ENCODE peak calls at places on chromosomes 1 and 21, in seven cellular contexts. V, H, P, J, X, B and S are unnamed samples.

GRCh38 chr1:50333595-50333974 is 89.7 kb downstream of the DMRTA2 start:
- DNase-seq in V (peak; percentile 14), H (peak; percentile 84), P (peak; percentile 69), J (peak; percentile 54), X (peak; percentile 9), B (no peak), S (peak; percentile 54)

GRCh38 chr1:153805042-153805745 is 30.0 kb downstream of the SLC27A3 start:
- DNase-seq in V (no peak), H (no peak), P (peak; percentile 96), J (no peak), X (peak; percentile 50), B (peak; percentile 89), S (peak; percentile 34)

GRCh38 chr1:38958967-38959366 is 17.3 kb upstream of the RHBDL2 start:
- DNase-seq in V (no peak), H (no peak), P (peak; percentile 39), J (no peak), X (no peak), B (no peak), S (no peak)

GRCh38 chr21:36487641-36488307 is 7.9 kb upstream of the CLDN14 start:
- DNase-seq in V (no peak), H (no peak), P (no peak), J (peak; percentile 38), X (no peak), B (no peak), S (no peak)

GRCh38 chr1:186175588-186175987 is 199.5 kb downstream of the TPR start:
- DNase-seq in V (no peak), H (peak; percentile 41), P (peak; percentile 48), J (no peak), X (no peak), B (no peak), S (peak; percentile 24)

GRCh38 chr1:3504823-3505155 is 50.3 kb downstream of the ARHGEF16 start:
- DNase-seq in V (no peak), H (no peak), P (no peak), J (no peak), X (no peak), B (no peak), S (no peak)

GRCh38 chr1:67582625-67583461 is 102.2 kb upstream of the GADD45A start:
- DNase-seq in V (peak; percentile 46), H (no peak), P (no peak), J (no peak), X (no peak), B (no peak), S (no peak)

GRCh38 chr1:3568815-3569435 is 42.4 kb downstream of the MEGF6 start:
- DNase-seq in V (no peak), H (no peak), P (no peak), J (no peak), X (no peak), B (no peak), S (no peak)

GRCh38 chr1:99726818-99727217 is 39.6 kb downstream of the FRRS1 start:
- DNase-seq in V (no peak), H (no peak), P (no peak), J (no peak), X (no peak), B (no peak), S (no peak)

GRCh38 chr1:196425513-196425912 is 182.7 kb downstream of the KCNT2 start:
- DNase-seq in V (no peak), H (no peak), P (peak; percentile 17), J (no peak), X (no peak), B (no peak), S (no peak)

GRCh38 chr1:193520472-193520871 is 334.1 kb upstream of the B3GALT2 start:
- DNase-seq in V (no peak), H (no peak), P (no peak), J (no peak), X (no peak), B (no peak), S (peak; percentile 72)

GRCh38 chr1:41823453-41823852 is 95.3 kb downstream of the HIVEP3 start:
- DNase-seq in V (no peak), H (peak; percentile 93), P (no peak), J (no peak), X (no peak), B (no peak), S (peak; percentile 75)

GRCh38 chr21:46538851-46539666 is 65.8 kb downstream of the S100B start:
- DNase-seq in V (no peak), H (no peak), P (no peak), J (no peak), X (no peak), B (no peak), S (no peak)

GRCh38 chr1:107277022-107277421 is 136.2 kb downstream of the NTNG1 start:
- DNase-seq in V (no peak), H (peak; percentile 74), P (peak; percentile 61), J (peak; percentile 11), X (no peak), B (no peak), S (peak; percentile 1)

GRCh38 chr1:220983877-220984635 is 104.8 kb downstream of the HLX start:
- DNase-seq in V (no peak), H (peak; percentile 45), P (no peak), J (peak; percentile 29), X (no peak), B (no peak), S (peak; percentile 57)

GRCh38 chr1:192878249-192878648 is 69.4 kb downstream of the RGS2 start:
- DNase-seq in V (peak; percentile 64), H (no peak), P (peak; percentile 31), J (peak; percentile 48), X (no peak), B (no peak), S (no peak)

GRCh38 chr1:87588445-87588844 is 259.8 kb downstream of the LMO4 start:
- DNase-seq in V (no peak), H (no peak), P (no peak), J (no peak), X (no peak), B (no peak), S (no peak)

GRCh38 chr1:52554267-52554640 is 1.4 kb upstream of the TUT4 start:
- DNase-seq in V (no peak), H (peak; percentile 26), P (peak; percentile 51), J (no peak), X (no peak), B (no peak), S (no peak)

GRCh38 chr21:32257952-32258785 is 20.7 kb downstream of the MIS18A start:
- DNase-seq in V (peak; percentile 58), H (peak; percentile 88), P (peak; percentile 90), J (peak; percentile 84), X (no peak), B (no peak), S (peak; percentile 74)

GRCh38 chr1:221392453-221392852 is 349.4 kb downstream of the DUSP10 start:
- DNase-seq in V (no peak), H (no peak), P (peak; percentile 89), J (no peak), X (no peak), B (no peak), S (peak; percentile 19)

GRCh38 chr21:41624674-41625310 is 116.8 kb upstream of the TMPRSS2 start:
- DNase-seq in V (no peak), H (no peak), P (no peak), J (no peak), X (no peak), B (no peak), S (no peak)

GRCh38 chr21:45263534-45263933 is 24.2 kb downstream of the POFUT2 start:
- DNase-seq in V (no peak), H (no peak), P (no peak), J (no peak), X (no peak), B (no peak), S (no peak)

DNA sequence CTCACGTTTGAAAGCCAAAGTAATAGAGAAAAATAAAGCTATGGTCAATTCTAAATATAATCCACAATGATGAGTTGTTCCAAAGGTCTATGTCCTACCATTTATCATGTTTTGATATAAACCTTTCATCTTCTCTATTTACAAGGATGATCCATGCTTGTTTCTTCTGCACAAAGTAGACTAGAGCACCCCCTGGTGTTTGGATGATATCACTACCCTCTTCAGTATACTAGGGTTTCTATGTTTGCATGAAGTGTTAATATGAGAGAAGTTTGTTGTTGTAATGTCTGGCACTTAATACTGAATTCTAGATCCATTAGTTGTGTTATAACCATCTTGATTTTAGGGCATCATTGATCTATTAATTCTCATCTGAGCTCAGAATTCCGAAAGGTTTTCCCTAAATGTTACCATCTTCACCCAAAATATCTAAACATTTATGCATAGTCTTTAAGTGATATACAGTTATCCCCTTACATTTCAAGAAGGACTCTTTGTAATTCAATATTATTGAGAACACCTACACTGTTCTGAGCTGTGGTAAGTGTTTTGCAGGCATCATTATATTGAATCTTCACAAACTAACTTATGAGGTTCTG is 21.1 kb downstream of the CLDN8 start:
- DNase-seq in V (no peak), H (peak; percentile 74), P (peak; percentile 17), J (no peak), X (no peak), B (no peak), S (no peak)
- TF ChIP-seq CTCF in V (no peak), H (peak; percentile 94), P (peak; percentile 47), J (peak; percentile 50), X (no peak), B (no peak), S (peak; percentile 64)

DNA sequence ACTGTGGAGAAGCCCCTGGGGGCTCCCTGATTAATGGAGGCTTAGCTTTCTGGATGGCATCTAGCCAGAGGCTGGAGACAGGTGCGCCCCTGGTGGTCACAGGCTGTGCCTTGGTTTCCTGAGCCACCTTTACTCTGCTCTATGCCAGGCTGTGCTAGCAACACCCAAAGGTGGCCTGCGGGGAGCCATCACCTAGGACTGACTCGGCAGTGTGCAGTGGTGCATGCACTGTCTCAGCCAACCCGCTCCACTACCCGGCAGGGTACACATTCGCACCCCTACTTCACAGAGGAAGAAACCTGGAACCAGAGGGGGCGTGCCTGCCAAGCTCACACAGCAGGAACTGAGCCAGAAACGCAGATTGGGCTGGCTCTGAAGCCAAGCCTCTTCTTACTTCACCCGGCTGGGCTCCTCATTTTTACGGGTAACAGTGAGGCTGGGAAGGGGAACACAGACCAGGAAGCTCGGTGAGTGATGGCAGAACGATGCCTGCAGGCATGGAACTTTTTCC is 24.8 kb downstream of the PCSK9 start:
- DNase-seq in V (no peak), H (peak; percentile 27), P (peak; percentile 64), J (no peak), X (no peak), B (peak; percentile 36), S (peak; percentile 60)
- TF ChIP-seq CTCF in V (no peak), H (peak; percentile 41), P (peak; percentile 3), J (no peak), X (no peak), B (peak; percentile 16), S (no peak)

GRCh38 chr1:46556822-46557221 is 5.4 kb upstream of the KNCN start:
- DNase-seq in V (no peak), H (no peak), P (peak; percentile 87), J (no peak), X (no peak), B (no peak), S (no peak)
- TF ChIP-seq CTCF in V (no peak), H (no peak), P (no peak), J (no peak), X (no peak), B (no peak), S (no peak)

GRCh38 chr1:8043621-8044020 is 17.5 kb upstream of the ERRFI1 start:
- DNase-seq in V (no peak), H (no peak), P (no peak), J (no peak), X (no peak), B (no peak), S (no peak)
- TF ChIP-seq CTCF in V (no peak), H (no peak), P (no peak), J (no peak), X (no peak), B (no peak), S (no peak)

GRCh38 chr1:70314706-70315304 is 39.7 kb downstream of the ANKRD13C start:
- DNase-seq in V (no peak), H (peak; percentile 27), P (no peak), J (no peak), X (no peak), B (no peak), S (no peak)
- TF ChIP-seq CTCF in V (no peak), H (peak; percentile 16), P (no peak), J (no peak), X (no peak), B (no peak), S (no peak)